ENCODE peak calls at places on chromosome X, in nine cellular contexts. H is GM20000, D is lower lobe of right lung, L is WERI-Rb-1, O is GM23338, Y is AG04450, J is left lung, M is upper lobe of right lung, S is dorsolateral prefrontal cortex. C is an unnamed sample.
A peak's percentile ranks its signal among the peaks of the same experiment; 100 is the strongest.

GRCh38 chrX:111329370-111329769 is 59.1 kb upstream of the CAPN6 start:
- DNase-seq in H (no peak), D (no peak), L (no peak), O (no peak), Y (no peak), J (no peak), M (no peak), S (no peak), C (no peak)

GRCh38 chrX:10240918-10241317 is 84.1 kb downstream of the CLCN4 start:
- DNase-seq in H (peak; percentile 5), D (no peak), L (no peak), O (no peak), Y (peak; percentile 77), J (no peak), M (no peak), S (no peak), C (no peak)

GRCh38 chrX:20063716-20064351 is 52.9 kb downstream of the MAP7D2 start:
- DNase-seq in H (no peak), D (no peak), L (peak; percentile 12), O (peak; percentile 41), Y (no peak), J (no peak), M (no peak), S (no peak), C (no peak)

GRCh38 chrX:130125090-130125489 is 14.8 kb upstream of the ELF4 start:
- DNase-seq in H (no peak), D (no peak), L (no peak), O (no peak), Y (no peak), J (no peak), M (no peak), S (peak; percentile 45), C (no peak)

GRCh38 chrX:130114141-130114561 is 3.9 kb upstream of the ELF4 start:
- DNase-seq in H (no peak), D (no peak), L (no peak), O (no peak), Y (no peak), J (no peak), M (no peak), S (peak; percentile 8), C (no peak)

GRCh38 chrX:17547658-17548057 is 172.7 kb downstream of the NHS start:
- DNase-seq in H (no peak), D (peak; percentile 63), L (no peak), O (no peak), Y (peak; percentile 74), J (peak; percentile 82), M (peak; percentile 70), S (no peak), C (no peak)

GRCh38 chrX:9729161-9729885 is 36.3 kb downstream of the GPR143 start:
- DNase-seq in H (no peak), D (no peak), L (no peak), O (no peak), Y (no peak), J (no peak), M (no peak), S (no peak), C (no peak)

GRCh38 chrX:100194073-100194775 is 215.8 kb downstream of the PCDH19 start:
- DNase-seq in H (no peak), D (no peak), L (no peak), O (no peak), Y (no peak), J (no peak), M (no peak), S (no peak), C (no peak)

GRCh38 chrX:140425712-140426395 is 79.0 kb downstream of the SOX3 start:
- DNase-seq in H (no peak), D (no peak), L (no peak), O (peak; percentile 6), Y (no peak), J (no peak), M (no peak), S (no peak), C (no peak)

GRCh38 chrX:44012484-44013096 is 39.4 kb upstream of the NDP start:
- DNase-seq in H (no peak), D (peak; percentile 67), L (no peak), O (no peak), Y (no peak), J (peak; percentile 63), M (peak; percentile 63), S (no peak), C (no peak)

GRCh38 chrX:87525771-87526229 is 8.2 kb downstream of the KLHL4 start:
- DNase-seq in H (no peak), D (no peak), L (no peak), O (no peak), Y (no peak), J (no peak), M (no peak), S (no peak), C (no peak)

GRCh38 chrX:29530520-29530919 is 684.8 kb upstream of the MAGEB2 start:
- DNase-seq in H (no peak), D (no peak), L (no peak), O (no peak), Y (peak; percentile 3), J (no peak), M (no peak), S (no peak), C (no peak)

GRCh38 chrX:96692911-96693310 is 8.3 kb downstream of the DIAPH2 start:
- DNase-seq in H (no peak), D (no peak), L (no peak), O (no peak), Y (no peak), J (no peak), M (no peak), S (no peak), C (no peak)
- TF ChIP-seq CTCF in H (no peak), D (no peak), L (no peak), O (no peak), Y (no peak), J (no peak), M (no peak), S (no peak), C (no peak)

GRCh38 chrX:1481636-1482529 is 29.2 kb upstream of the ASMTL start:
- DNase-seq in H (peak; percentile 69), D (peak; percentile 75), L (peak; percentile 87), O (peak; percentile 88), Y (peak; percentile 33), J (no peak), M (peak; percentile 71), S (no peak), C (peak; percentile 31)
- TF ChIP-seq CTCF in H (no peak), D (no peak), L (no peak), O (no peak), Y (no peak), J (no peak), M (peak; percentile 8), S (no peak), C (no peak)

GRCh38 chrX:39242187-39242586 is 440.9 kb downstream of the MID1IP1 start:
- DNase-seq in H (peak; percentile 23), D (no peak), L (peak; percentile 45), O (peak; percentile 51), Y (no peak), J (no peak), M (no peak), S (no peak), C (peak; percentile 12)
- TF ChIP-seq CTCF in H (no peak), D (peak; percentile 46), L (peak; percentile 74), O (peak; percentile 64), Y (peak; percentile 8), J (peak; percentile 36), M (peak; percentile 46), S (peak; percentile 60), C (peak; percentile 50)

DNA sequence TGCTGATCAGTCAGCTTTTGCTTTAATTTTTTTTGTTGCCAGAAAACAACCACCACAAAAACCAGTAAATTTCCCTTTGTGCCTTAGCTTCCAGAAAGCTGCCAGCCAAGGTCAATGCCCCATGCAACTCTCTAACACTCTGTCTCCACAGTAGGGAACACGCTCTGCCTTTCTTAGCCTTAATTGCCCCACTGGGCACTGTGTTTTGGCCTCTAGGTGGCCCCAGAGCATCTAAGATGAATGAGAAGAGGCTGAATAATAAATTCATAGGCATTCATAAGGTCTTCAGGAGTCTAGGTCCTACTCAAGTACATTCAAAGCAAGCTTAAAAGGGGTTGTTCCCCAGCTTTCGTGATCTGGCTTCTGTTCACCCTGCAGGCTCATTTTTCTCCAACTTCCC is 57.7 kb upstream of the PASD1 start:
- DNase-seq in H (peak; percentile 4), D (no peak), L (peak; percentile 82), O (peak; percentile 62), Y (no peak), J (no peak), M (no peak), S (no peak), C (peak; percentile 34)
- TF ChIP-seq CTCF in H (peak; percentile 33), D (peak; percentile 23), L (peak; percentile 74), O (peak; percentile 73), Y (no peak), J (peak; percentile 21), M (peak; percentile 20), S (peak; percentile 19), C (peak; percentile 49)

GRCh38 chrX:36908801-36909403 is 99.3 kb upstream of the FAM47C start:
- DNase-seq in H (peak; percentile 1), D (no peak), L (no peak), O (peak; percentile 28), Y (no peak), J (no peak), M (no peak), S (no peak), C (no peak)
- TF ChIP-seq CTCF in H (no peak), D (peak; percentile 38), L (peak; percentile 8), O (peak; percentile 40), Y (peak; percentile 44), J (no peak), M (peak; percentile 40), S (peak; percentile 72), C (peak; percentile 46)

GRCh38 chrX:68807818-68808217 is 21.0 kb upstream of the EFNB1 start:
- DNase-seq in H (no peak), D (no peak), L (no peak), O (peak; percentile 56), Y (no peak), J (no peak), M (no peak), S (no peak), C (no peak)

GRCh38 chrX:68808686-68809357 is 20.0 kb upstream of the EFNB1 start:
- DNase-seq in H (no peak), D (no peak), L (no peak), O (peak; percentile 39), Y (no peak), J (no peak), M (no peak), S (no peak), C (no peak)
- TF ChIP-seq CTCF in H (no peak), D (no peak), L (peak; percentile 39), O (peak; percentile 43), Y (peak; percentile 38), J (no peak), M (peak; percentile 14), S (peak; percentile 22), C (no peak)

GRCh38 chrX:64205735-64206491 is 405 bp upstream of the AMER1 start:
- DNase-seq in H (peak; percentile 92), D (peak; percentile 94), L (peak; percentile 93), O (peak; percentile 87), Y (peak; percentile 72), J (peak; percentile 92), M (peak; percentile 96), S (peak; percentile 95), C (peak; percentile 90)
- TF ChIP-seq CTCF in H (no peak), D (peak; percentile 14), L (no peak), O (peak; percentile 28), Y (no peak), J (no peak), M (peak; percentile 16), S (no peak), C (no peak)

DNA sequence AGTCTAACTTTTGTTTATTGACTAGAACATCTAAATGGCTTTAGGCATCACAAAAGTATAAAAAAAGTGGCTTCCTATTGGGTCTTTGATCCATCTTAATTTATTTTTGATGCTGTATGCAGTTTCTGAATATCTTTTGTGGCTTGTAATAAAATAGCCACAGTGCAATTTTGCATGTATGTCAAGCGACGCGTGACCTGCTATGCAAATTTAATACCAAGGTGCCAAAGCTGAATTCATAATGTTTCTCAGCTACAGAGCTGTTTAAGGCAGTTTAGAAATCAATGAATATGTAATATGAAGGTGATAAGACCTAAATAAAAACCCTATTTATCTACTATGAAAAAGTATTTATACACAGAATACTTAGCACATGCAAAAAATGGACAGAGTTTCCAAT is 197.8 kb downstream of the AFF2 start:
- DNase-seq in H (no peak), D (no peak), L (no peak), O (no peak), Y (no peak), J (no peak), M (no peak), S (no peak), C (no peak)
- TF ChIP-seq CTCF in H (no peak), D (no peak), L (no peak), O (no peak), Y (no peak), J (no peak), M (no peak), S (no peak), C (no peak)

C was measured in nephron progenitor cell.